ENCODE peak calls at places on chromosome 12, in four cellular contexts. X is fibroblast of lung, W is adrenal gland, J is GM06990. I is an unnamed sample.

GRCh38 chr12:114976361-114976760 is 292.4 kb upstream of the TBX3 start:
- DNase-seq in X (peak; percentile 4), W (no peak), J (no peak), I (no peak)

GRCh38 chr12:51005671-51006070 is 20.5 kb downstream of the SLC11A2 start:
- DNase-seq in J (no peak), X (no peak), W (no peak), I (peak; percentile 59)

GRCh38 chr12:64890873-64891468 is 66.5 kb downstream of the TBC1D30 start:
- DNase-seq in X (peak; percentile 77), J (peak; percentile 22), W (no peak), I (peak; percentile 33)

GRCh38 chr12:12792421-12792820 is 7.0 kb downstream of the APOLD1 start:
- DNase-seq in W (no peak), J (no peak), X (no peak), I (no peak)

GRCh38 chr12:84738481-84738972 is 174.1 kb downstream of the SLC6A15 start:
- DNase-seq in J (no peak), X (peak; percentile 51), W (no peak), I (no peak)

GRCh38 chr12:76698316-76698715 is 65.6 kb upstream of the ZDHHC17 start:
- DNase-seq in W (no peak), X (no peak), J (no peak), I (no peak)

GRCh38 chr12:47984331-47984801 is 19.9 kb downstream of the COL2A1 start:
- DNase-seq in J (no peak), W (no peak), X (no peak), I (no peak)

GRCh38 chr12:124904306-124905098 is 9.9 kb downstream of the UBC start:
- DNase-seq in X (peak; percentile 93), J (no peak), W (peak; percentile 95), I (peak; percentile 75)

GRCh38 chr12:77122661-77123060 is 57.3 kb upstream of the E2F7 start:
- DNase-seq in X (peak; percentile 36), W (no peak), J (no peak), I (no peak)

GRCh38 chr12:19542606-19543005 is 103.3 kb downstream of the AEBP2 start:
- DNase-seq in J (no peak), X (no peak), W (no peak), I (no peak)

GRCh38 chr12:39440781-39441180 is 2.1 kb downstream of the KIF21A start:
- DNase-seq in W (no peak), J (no peak), X (no peak), I (no peak)

GRCh38 chr12:130339946-130340345 is 2.3 kb downstream of the PIWIL1 start:
- DNase-seq in J (no peak), W (no peak), X (no peak), I (no peak)

GRCh38 chr12:76462668-76463224 is 96.8 kb downstream of the OSBPL8 start:
- DNase-seq in W (no peak), J (no peak), X (peak; percentile 24), I (no peak)

GRCh38 chr12:54486173-54486867 is 11.2 kb upstream of the NCKAP1L start:
- DNase-seq in X (no peak), J (peak; percentile 12), W (no peak), I (no peak)

GRCh38 chr12:54495327-54495726 is 2.2 kb upstream of the NCKAP1L start:
- DNase-seq in X (no peak), W (no peak), J (no peak), I (no peak)

GRCh38 chr12:54489857-54490256 is 7.7 kb upstream of the NCKAP1L start:
- DNase-seq in X (no peak), J (no peak), W (no peak), I (no peak)
- TF ChIP-seq CTCF in X (no peak), J (no peak), W (no peak), I (no peak)

GRCh38 chr12:6748761-6749160 is 4.2 kb downstream of the MLF2 start:
- DNase-seq in J (no peak), X (no peak), W (no peak), I (no peak)
- H3K36me3 ChIP-seq in J (peaks cover 24% of the 10 kb centered on the region), X (peaks cover 33% of the 10 kb centered on the region), W (peaks cover 59% of the 10 kb centered on the region), I (peaks cover 22% of the 10 kb centered on the region)

DNA sequence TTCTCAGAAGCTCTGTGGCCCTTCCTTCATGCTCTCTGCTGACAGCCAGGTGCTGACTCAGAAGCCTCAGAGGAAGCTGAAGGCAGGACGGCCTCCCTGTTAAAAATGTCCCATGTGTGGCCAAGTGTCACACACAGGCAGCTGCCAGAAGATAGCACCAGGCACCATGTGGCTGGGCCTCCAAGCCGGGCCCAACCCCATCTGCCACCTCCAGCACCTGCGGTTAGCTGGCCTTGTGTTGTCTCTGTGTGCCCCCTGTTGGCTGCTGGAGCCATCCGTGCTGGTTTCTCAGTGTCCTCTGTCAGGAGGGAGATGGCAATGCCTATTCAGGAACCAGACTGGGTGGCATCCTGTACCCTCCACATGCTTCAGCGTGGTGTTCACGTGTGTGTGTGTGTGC is 63.2 kb downstream of the TSPAN11 start:
- DNase-seq in X (no peak), J (peak; percentile 24), W (no peak), I (peak; percentile 26)
- TF ChIP-seq CTCF in X (peak; percentile 7), J (peak; percentile 40), W (no peak), I (peak; percentile 37)

GRCh38 chr12:109267361-109267760 is 41.7 kb downstream of the FOXN4 start:
- DNase-seq in W (no peak), J (no peak), X (no peak), I (no peak)

GRCh38 chr12:109269428-109269827 is 39.7 kb downstream of the FOXN4 start:
- DNase-seq in X (no peak), J (no peak), W (no peak), I (no peak)

GRCh38 chr12:109271418-109271817 is 37.7 kb downstream of the FOXN4 start:
- DNase-seq in W (no peak), J (no peak), X (no peak), I (no peak)

GRCh38 chr12:109270494-109270893 is 38.6 kb downstream of the FOXN4 start:
- DNase-seq in X (no peak), J (no peak), W (no peak), I (no peak)

DNA sequence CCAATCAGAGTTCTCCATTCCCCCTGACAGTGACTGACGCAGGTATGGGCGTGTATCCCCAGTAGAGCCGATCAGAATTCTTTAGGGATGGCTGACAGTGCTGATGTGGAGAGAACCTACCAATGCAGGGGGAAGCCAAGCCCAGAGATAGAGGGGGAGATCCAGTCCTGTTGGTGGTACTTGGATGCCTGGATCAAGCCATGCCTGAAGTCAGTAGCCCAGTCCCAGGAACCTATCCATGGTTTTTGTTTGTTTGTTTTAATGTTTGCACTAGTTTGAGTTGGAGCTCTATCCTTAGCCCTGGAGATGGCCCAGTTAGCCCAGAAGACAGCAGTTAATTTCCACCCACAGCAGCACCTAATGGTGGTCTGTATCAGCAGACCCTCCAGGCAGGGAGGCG is 40.2 kb downstream of the FOXN4 start:
- DNase-seq in W (no peak), J (no peak), X (no peak), I (no peak)
- H3K36me3 ChIP-seq in W (peaks cover 32% of the 10 kb centered on the region), J (no peaks in the 10 kb centered on the region), X (no peaks in the 10 kb centered on the region), I (peaks cover 7% of the 10 kb centered on the region)